ENCODE peak calls at places on chromosomes 11 and 22, in eight cellular contexts. One of them, this sample, is unnamed.

GRCh38 chr22:38251355-38251720 is 21.5 kb downstream of the TMEM184B start:
- DNase-seq in colonic mucosa: no peak
- DNase-seq in head of caudate nucleus: no peak
- DNase-seq in EL: no peak
- DNase-seq in T-helper 1 cell: no peak
- DNase-seq in CD4-positive, CD25-positive, alpha-beta regulatory T cell: no peak
- DNase-seq in activated effector memory CD4-positive, alpha-beta T cell treated with anti-CD3 and anti-CD28 coated beads, Interleukin-2, amount 50 U/mL, for 16 hours: no peak
- DNase-seq in IMR-90: no peak
- DNase-seq in this sample: no peak

GRCh38 chr11:86761978-86762377 is 38.4 kb upstream of the PRSS23 start:
- DNase-seq in activated effector memory CD4-positive, alpha-beta T cell treated with anti-CD3 and anti-CD28 coated beads, Interleukin-2, amount 50 U/mL, for 16 hours: no peak
- DNase-seq in CD4-positive, CD25-positive, alpha-beta regulatory T cell: no peak
- DNase-seq in colonic mucosa: no peak
- DNase-seq in IMR-90: peak; percentile 72
- DNase-seq in head of caudate nucleus: no peak
- DNase-seq in EL: peak; percentile 63
- DNase-seq in T-helper 1 cell: no peak
- DNase-seq in this sample: peak; percentile 51

GRCh38 chr11:23520226-23520960 is 660.1 kb upstream of the CCDC179 start:
- DNase-seq in IMR-90: no peak
- DNase-seq in activated effector memory CD4-positive, alpha-beta T cell treated with anti-CD3 and anti-CD28 coated beads, Interleukin-2, amount 50 U/mL, for 16 hours: no peak
- DNase-seq in CD4-positive, CD25-positive, alpha-beta regulatory T cell: no peak
- DNase-seq in colonic mucosa: no peak
- DNase-seq in head of caudate nucleus: no peak
- DNase-seq in T-helper 1 cell: no peak
- DNase-seq in EL: no peak
- DNase-seq in this sample: no peak

GRCh38 chr22:32880906-32881596 is 79.5 kb downstream of the TIMP3 start:
- DNase-seq in T-helper 1 cell: no peak
- DNase-seq in activated effector memory CD4-positive, alpha-beta T cell treated with anti-CD3 and anti-CD28 coated beads, Interleukin-2, amount 50 U/mL, for 16 hours: no peak
- DNase-seq in EL: peak; percentile 51
- DNase-seq in head of caudate nucleus: peak; percentile 41
- DNase-seq in CD4-positive, CD25-positive, alpha-beta regulatory T cell: peak; percentile 3
- DNase-seq in colonic mucosa: peak; percentile 56
- DNase-seq in IMR-90: peak; percentile 73
- DNase-seq in this sample: peak; percentile 16

GRCh38 chr11:9773524-9773923 is 109.6 kb downstream of the SWAP70 start:
- DNase-seq in T-helper 1 cell: no peak
- DNase-seq in EL: no peak
- DNase-seq in CD4-positive, CD25-positive, alpha-beta regulatory T cell: no peak
- DNase-seq in head of caudate nucleus: no peak
- DNase-seq in IMR-90: no peak
- DNase-seq in colonic mucosa: no peak
- DNase-seq in activated effector memory CD4-positive, alpha-beta T cell treated with anti-CD3 and anti-CD28 coated beads, Interleukin-2, amount 50 U/mL, for 16 hours: no peak
- DNase-seq in this sample: no peak

GRCh38 chr22:19965771-19966709 is 24.4 kb upstream of the TXNRD2 start:
- DNase-seq in head of caudate nucleus: peak; percentile 36
- DNase-seq in EL: no peak
- DNase-seq in colonic mucosa: no peak
- DNase-seq in T-helper 1 cell: no peak
- DNase-seq in activated effector memory CD4-positive, alpha-beta T cell treated with anti-CD3 and anti-CD28 coated beads, Interleukin-2, amount 50 U/mL, for 16 hours: no peak
- DNase-seq in IMR-90: no peak
- DNase-seq in CD4-positive, CD25-positive, alpha-beta regulatory T cell: no peak
- DNase-seq in this sample: peak; percentile 40

GRCh38 chr11:86676533-86677154 is 4.2 kb upstream of the ME3 start:
- DNase-seq in CD4-positive, CD25-positive, alpha-beta regulatory T cell: no peak
- DNase-seq in T-helper 1 cell: no peak
- DNase-seq in activated effector memory CD4-positive, alpha-beta T cell treated with anti-CD3 and anti-CD28 coated beads, Interleukin-2, amount 50 U/mL, for 16 hours: no peak
- DNase-seq in EL: peak; percentile 29
- DNase-seq in IMR-90: no peak
- DNase-seq in colonic mucosa: no peak
- DNase-seq in head of caudate nucleus: no peak
- DNase-seq in this sample: peak; percentile 45

GRCh38 chr11:117823294-117823940 is 1.1 kb downstream of the FXYD2 start:
- DNase-seq in T-helper 1 cell: no peak
- DNase-seq in head of caudate nucleus: no peak
- DNase-seq in IMR-90: no peak
- DNase-seq in colonic mucosa: no peak
- DNase-seq in EL: no peak
- DNase-seq in activated effector memory CD4-positive, alpha-beta T cell treated with anti-CD3 and anti-CD28 coated beads, Interleukin-2, amount 50 U/mL, for 16 hours: peak; percentile 65
- DNase-seq in CD4-positive, CD25-positive, alpha-beta regulatory T cell: peak; percentile 75
- DNase-seq in this sample: peak; percentile 26

GRCh38 chr11:8597182-8597581 is 3.2 kb upstream of the STK33 start:
- DNase-seq in CD4-positive, CD25-positive, alpha-beta regulatory T cell: no peak
- DNase-seq in head of caudate nucleus: no peak
- DNase-seq in EL: peak; percentile 31
- DNase-seq in IMR-90: peak; percentile 70
- DNase-seq in colonic mucosa: no peak
- DNase-seq in activated effector memory CD4-positive, alpha-beta T cell treated with anti-CD3 and anti-CD28 coated beads, Interleukin-2, amount 50 U/mL, for 16 hours: no peak
- DNase-seq in T-helper 1 cell: no peak
- DNase-seq in this sample: peak; percentile 46

GRCh38 chr11:5473921-5474320 is 14.6 kb upstream of the OR52D1 start:
- DNase-seq in IMR-90: no peak
- DNase-seq in T-helper 1 cell: no peak
- DNase-seq in activated effector memory CD4-positive, alpha-beta T cell treated with anti-CD3 and anti-CD28 coated beads, Interleukin-2, amount 50 U/mL, for 16 hours: no peak
- DNase-seq in colonic mucosa: no peak
- DNase-seq in EL: no peak
- DNase-seq in head of caudate nucleus: no peak
- DNase-seq in CD4-positive, CD25-positive, alpha-beta regulatory T cell: no peak
- DNase-seq in this sample: no peak

GRCh38 chr11:72308226-72309073 is 64.5 kb upstream of the PHOX2A start:
- DNase-seq in colonic mucosa: no peak
- DNase-seq in activated effector memory CD4-positive, alpha-beta T cell treated with anti-CD3 and anti-CD28 coated beads, Interleukin-2, amount 50 U/mL, for 16 hours: no peak
- DNase-seq in head of caudate nucleus: peak; percentile 81
- DNase-seq in IMR-90: peak; percentile 98
- DNase-seq in T-helper 1 cell: no peak
- DNase-seq in CD4-positive, CD25-positive, alpha-beta regulatory T cell: no peak
- DNase-seq in EL: peak; percentile 92
- DNase-seq in this sample: peak; percentile 93

GRCh38 chr11:76680517-76681425 is 10.2 kb upstream of the LRRC32 start:
- DNase-seq in head of caudate nucleus: peak; percentile 74
- DNase-seq in EL: peak; percentile 65
- DNase-seq in IMR-90: peak; percentile 66
- DNase-seq in activated effector memory CD4-positive, alpha-beta T cell treated with anti-CD3 and anti-CD28 coated beads, Interleukin-2, amount 50 U/mL, for 16 hours: peak; percentile 84
- DNase-seq in colonic mucosa: peak; percentile 83
- DNase-seq in CD4-positive, CD25-positive, alpha-beta regulatory T cell: peak; percentile 81
- DNase-seq in T-helper 1 cell: peak; percentile 40
- DNase-seq in this sample: peak; percentile 75

GRCh38 chr11:124799384-124800225 is 601 bp downstream of the MSANTD2 start:
- DNase-seq in IMR-90: peak; percentile 18
- DNase-seq in T-helper 1 cell: peak; percentile 38
- DNase-seq in colonic mucosa: peak; percentile 52
- DNase-seq in activated effector memory CD4-positive, alpha-beta T cell treated with anti-CD3 and anti-CD28 coated beads, Interleukin-2, amount 50 U/mL, for 16 hours: peak; percentile 80
- DNase-seq in CD4-positive, CD25-positive, alpha-beta regulatory T cell: peak; percentile 58
- DNase-seq in EL: peak; percentile 36
- DNase-seq in head of caudate nucleus: peak; percentile 37
- DNase-seq in this sample: peak; percentile 46

GRCh38 chr11:43639920-43640319 is 40.6 kb upstream of the HSD17B12 start:
- DNase-seq in CD4-positive, CD25-positive, alpha-beta regulatory T cell: no peak
- DNase-seq in T-helper 1 cell: no peak
- DNase-seq in colonic mucosa: no peak
- DNase-seq in head of caudate nucleus: no peak
- DNase-seq in IMR-90: no peak
- DNase-seq in EL: no peak
- DNase-seq in activated effector memory CD4-positive, alpha-beta T cell treated with anti-CD3 and anti-CD28 coated beads, Interleukin-2, amount 50 U/mL, for 16 hours: no peak
- DNase-seq in this sample: no peak

GRCh38 chr11:70551323-70552166 is 153.2 kb downstream of the CTTN start:
- DNase-seq in CD4-positive, CD25-positive, alpha-beta regulatory T cell: no peak
- DNase-seq in colonic mucosa: no peak
- DNase-seq in activated effector memory CD4-positive, alpha-beta T cell treated with anti-CD3 and anti-CD28 coated beads, Interleukin-2, amount 50 U/mL, for 16 hours: no peak
- DNase-seq in head of caudate nucleus: no peak
- DNase-seq in IMR-90: peak; percentile 23
- DNase-seq in T-helper 1 cell: no peak
- DNase-seq in EL: no peak
- DNase-seq in this sample: no peak

GRCh38 chr11:19284881-19285280 is 44.1 kb upstream of the E2F8 start:
- DNase-seq in EL: no peak
- DNase-seq in CD4-positive, CD25-positive, alpha-beta regulatory T cell: no peak
- DNase-seq in colonic mucosa: no peak
- DNase-seq in IMR-90: no peak
- DNase-seq in T-helper 1 cell: no peak
- DNase-seq in activated effector memory CD4-positive, alpha-beta T cell treated with anti-CD3 and anti-CD28 coated beads, Interleukin-2, amount 50 U/mL, for 16 hours: no peak
- DNase-seq in head of caudate nucleus: no peak
- DNase-seq in this sample: no peak

GRCh38 chr11:128282053-128282452 is 305.3 kb downstream of the ETS1 start:
- DNase-seq in IMR-90: no peak
- DNase-seq in activated effector memory CD4-positive, alpha-beta T cell treated with anti-CD3 and anti-CD28 coated beads, Interleukin-2, amount 50 U/mL, for 16 hours: no peak
- DNase-seq in T-helper 1 cell: no peak
- DNase-seq in EL: no peak
- DNase-seq in colonic mucosa: no peak
- DNase-seq in CD4-positive, CD25-positive, alpha-beta regulatory T cell: no peak
- DNase-seq in head of caudate nucleus: no peak
- DNase-seq in this sample: no peak

GRCh38 chr22:45096256-45096907 is 67.3 kb upstream of the NUP50 start:
- DNase-seq in head of caudate nucleus: peak; percentile 79
- DNase-seq in colonic mucosa: peak; percentile 65
- DNase-seq in IMR-90: peak; percentile 58
- DNase-seq in CD4-positive, CD25-positive, alpha-beta regulatory T cell: peak; percentile 47
- DNase-seq in T-helper 1 cell: peak; percentile 17
- DNase-seq in activated effector memory CD4-positive, alpha-beta T cell treated with anti-CD3 and anti-CD28 coated beads, Interleukin-2, amount 50 U/mL, for 16 hours: peak; percentile 73
- DNase-seq in EL: peak; percentile 64
- DNase-seq in this sample: peak; percentile 69

GRCh38 chr11:1924646-1925372 is 5.3 kb downstream of the TNNT3 start:
- DNase-seq in IMR-90: no peak
- DNase-seq in EL: no peak
- DNase-seq in T-helper 1 cell: no peak
- DNase-seq in CD4-positive, CD25-positive, alpha-beta regulatory T cell: no peak
- DNase-seq in activated effector memory CD4-positive, alpha-beta T cell treated with anti-CD3 and anti-CD28 coated beads, Interleukin-2, amount 50 U/mL, for 16 hours: peak; percentile 57
- DNase-seq in colonic mucosa: no peak
- DNase-seq in head of caudate nucleus: no peak
- DNase-seq in this sample: no peak

GRCh38 chr11:87020764-87021365 is 16.9 kb upstream of the TMEM135 start:
- DNase-seq in CD4-positive, CD25-positive, alpha-beta regulatory T cell: no peak
- DNase-seq in colonic mucosa: no peak
- DNase-seq in head of caudate nucleus: no peak
- DNase-seq in T-helper 1 cell: no peak
- DNase-seq in IMR-90: peak; percentile 20
- DNase-seq in EL: no peak
- DNase-seq in activated effector memory CD4-positive, alpha-beta T cell treated with anti-CD3 and anti-CD28 coated beads, Interleukin-2, amount 50 U/mL, for 16 hours: no peak
- DNase-seq in this sample: no peak

GRCh38 chr22:21587803-21588611 is 20.5 kb downstream of the UBE2L3 start:
- DNase-seq in activated effector memory CD4-positive, alpha-beta T cell treated with anti-CD3 and anti-CD28 coated beads, Interleukin-2, amount 50 U/mL, for 16 hours: peak; percentile 69
- DNase-seq in IMR-90: peak; percentile 67
- DNase-seq in EL: peak; percentile 56
- DNase-seq in CD4-positive, CD25-positive, alpha-beta regulatory T cell: peak; percentile 60
- DNase-seq in head of caudate nucleus: peak; percentile 21
- DNase-seq in colonic mucosa: no peak
- DNase-seq in T-helper 1 cell: no peak
- DNase-seq in this sample: no peak

GRCh38 chr11:36282926-36283325 is 6.3 kb downstream of the COMMD9 start:
- DNase-seq in CD4-positive, CD25-positive, alpha-beta regulatory T cell: no peak
- DNase-seq in T-helper 1 cell: no peak
- DNase-seq in head of caudate nucleus: no peak
- DNase-seq in EL: no peak
- DNase-seq in IMR-90: no peak
- DNase-seq in activated effector memory CD4-positive, alpha-beta T cell treated with anti-CD3 and anti-CD28 coated beads, Interleukin-2, amount 50 U/mL, for 16 hours: no peak
- DNase-seq in colonic mucosa: peak; percentile 5
- DNase-seq in this sample: no peak

GRCh38 chr22:31329029-31329428 is 17.1 kb downstream of the PATZ1 start:
- DNase-seq in EL: peak; percentile 37
- DNase-seq in T-helper 1 cell: no peak
- DNase-seq in CD4-positive, CD25-positive, alpha-beta regulatory T cell: no peak
- DNase-seq in colonic mucosa: no peak
- DNase-seq in activated effector memory CD4-positive, alpha-beta T cell treated with anti-CD3 and anti-CD28 coated beads, Interleukin-2, amount 50 U/mL, for 16 hours: peak; percentile 24
- DNase-seq in IMR-90: peak; percentile 37
- DNase-seq in head of caudate nucleus: no peak
- DNase-seq in this sample: peak; percentile 48

GRCh38 chr11:1283906-1284305 is 25.5 kb downstream of the TOLLIP start:
- DNase-seq in IMR-90: no peak
- DNase-seq in EL: no peak
- DNase-seq in head of caudate nucleus: no peak
- DNase-seq in CD4-positive, CD25-positive, alpha-beta regulatory T cell: no peak
- DNase-seq in activated effector memory CD4-positive, alpha-beta T cell treated with anti-CD3 and anti-CD28 coated beads, Interleukin-2, amount 50 U/mL, for 16 hours: no peak
- DNase-seq in T-helper 1 cell: no peak
- DNase-seq in colonic mucosa: no peak
- DNase-seq in this sample: no peak

GRCh38 chr11:76792505-76793264 is 9.5 kb downstream of the TSKU start:
- DNase-seq in CD4-positive, CD25-positive, alpha-beta regulatory T cell: no peak
- DNase-seq in head of caudate nucleus: no peak
- DNase-seq in activated effector memory CD4-positive, alpha-beta T cell treated with anti-CD3 and anti-CD28 coated beads, Interleukin-2, amount 50 U/mL, for 16 hours: no peak
- DNase-seq in T-helper 1 cell: no peak
- DNase-seq in EL: no peak
- DNase-seq in IMR-90: no peak
- DNase-seq in colonic mucosa: no peak
- DNase-seq in this sample: no peak

GRCh38 chr22:25564979-25565677 is 653 bp downstream of the GRK3 start:
- DNase-seq in EL: no peak
- DNase-seq in T-helper 1 cell: no peak
- DNase-seq in head of caudate nucleus: peak; percentile 11
- DNase-seq in CD4-positive, CD25-positive, alpha-beta regulatory T cell: peak; percentile 35
- DNase-seq in colonic mucosa: peak; percentile 26
- DNase-seq in activated effector memory CD4-positive, alpha-beta T cell treated with anti-CD3 and anti-CD28 coated beads, Interleukin-2, amount 50 U/mL, for 16 hours: peak; percentile 66
- DNase-seq in IMR-90: no peak
- DNase-seq in this sample: peak; percentile 29

GRCh38 chr11:115919341-115920086 is 415.3 kb upstream of the CADM1 start:
- DNase-seq in head of caudate nucleus: no peak
- DNase-seq in IMR-90: peak; percentile 79
- DNase-seq in CD4-positive, CD25-positive, alpha-beta regulatory T cell: peak; percentile 10
- DNase-seq in T-helper 1 cell: no peak
- DNase-seq in colonic mucosa: no peak
- DNase-seq in activated effector memory CD4-positive, alpha-beta T cell treated with anti-CD3 and anti-CD28 coated beads, Interleukin-2, amount 50 U/mL, for 16 hours: no peak
- DNase-seq in EL: no peak
- DNase-seq in this sample: no peak

GRCh38 chr11:27263046-27263445 is 100.0 kb downstream of the CCDC34 start:
- DNase-seq in IMR-90: no peak
- DNase-seq in activated effector memory CD4-positive, alpha-beta T cell treated with anti-CD3 and anti-CD28 coated beads, Interleukin-2, amount 50 U/mL, for 16 hours: no peak
- DNase-seq in CD4-positive, CD25-positive, alpha-beta regulatory T cell: no peak
- DNase-seq in head of caudate nucleus: no peak
- DNase-seq in EL: no peak
- DNase-seq in colonic mucosa: no peak
- DNase-seq in T-helper 1 cell: no peak
- DNase-seq in this sample: no peak

GRCh38 chr11:88231894-88232482 is 56.7 kb upstream of the RAB38 start:
- DNase-seq in activated effector memory CD4-positive, alpha-beta T cell treated with anti-CD3 and anti-CD28 coated beads, Interleukin-2, amount 50 U/mL, for 16 hours: no peak
- DNase-seq in head of caudate nucleus: no peak
- DNase-seq in IMR-90: peak; percentile 40
- DNase-seq in colonic mucosa: no peak
- DNase-seq in T-helper 1 cell: no peak
- DNase-seq in CD4-positive, CD25-positive, alpha-beta regulatory T cell: peak; percentile 54
- DNase-seq in EL: peak; percentile 55
- DNase-seq in this sample: peak; percentile 59

GRCh38 chr11:2768471-2769408 is 68.9 kb upstream of the KCNQ1OT1 start:
- DNase-seq in EL: peak; percentile 87
- DNase-seq in T-helper 1 cell: no peak
- DNase-seq in colonic mucosa: peak; percentile 11
- DNase-seq in CD4-positive, CD25-positive, alpha-beta regulatory T cell: no peak
- DNase-seq in IMR-90: peak; percentile 93
- DNase-seq in activated effector memory CD4-positive, alpha-beta T cell treated with anti-CD3 and anti-CD28 coated beads, Interleukin-2, amount 50 U/mL, for 16 hours: peak; percentile 61
- DNase-seq in head of caudate nucleus: peak; percentile 7
- DNase-seq in this sample: peak; percentile 92

GRCh38 chr22:35397095-35397904 is 2.6 kb upstream of the MCM5 start:
- DNase-seq in T-helper 1 cell: no peak
- DNase-seq in CD4-positive, CD25-positive, alpha-beta regulatory T cell: no peak
- DNase-seq in IMR-90: peak; percentile 29
- DNase-seq in colonic mucosa: no peak
- DNase-seq in EL: no peak
- DNase-seq in head of caudate nucleus: no peak
- DNase-seq in activated effector memory CD4-positive, alpha-beta T cell treated with anti-CD3 and anti-CD28 coated beads, Interleukin-2, amount 50 U/mL, for 16 hours: no peak
- DNase-seq in this sample: no peak

GRCh38 chr11:125373426-125374391 is 122.4 kb downstream of the FEZ1 start:
- DNase-seq in EL: no peak
- DNase-seq in colonic mucosa: no peak
- DNase-seq in head of caudate nucleus: no peak
- DNase-seq in IMR-90: peak; percentile 44
- DNase-seq in T-helper 1 cell: no peak
- DNase-seq in activated effector memory CD4-positive, alpha-beta T cell treated with anti-CD3 and anti-CD28 coated beads, Interleukin-2, amount 50 U/mL, for 16 hours: no peak
- DNase-seq in CD4-positive, CD25-positive, alpha-beta regulatory T cell: no peak
- DNase-seq in this sample: no peak

GRCh38 chr11:16968196-16968595 is 46.0 kb downstream of the PLEKHA7 start:
- DNase-seq in head of caudate nucleus: peak; percentile 4
- DNase-seq in IMR-90: no peak
- DNase-seq in EL: no peak
- DNase-seq in colonic mucosa: no peak
- DNase-seq in CD4-positive, CD25-positive, alpha-beta regulatory T cell: no peak
- DNase-seq in activated effector memory CD4-positive, alpha-beta T cell treated with anti-CD3 and anti-CD28 coated beads, Interleukin-2, amount 50 U/mL, for 16 hours: no peak
- DNase-seq in T-helper 1 cell: no peak
- DNase-seq in this sample: no peak